ENCODE peak calls at places on chromosome 15, in four cellular contexts. S is renal cortical epithelial cell, L is tibial artery, C is GM23338. A is an unnamed sample.

GRCh38 chr15:71364117-71364584 is 248.9 kb downstream of the THSD4 start:
- DNase-seq in S (no peak), L (no peak), C (no peak), A (peak; percentile 47)

GRCh38 chr15:29134641-29135071 is 135.0 kb downstream of the NSMCE3 start:
- DNase-seq in S (no peak), L (no peak), C (no peak), A (peak; percentile 16)

GRCh38 chr15:71278989-71279756 is 163.9 kb downstream of the THSD4 start:
- DNase-seq in S (peak; percentile 87), L (peak; percentile 81), C (no peak), A (no peak)

GRCh38 chr15:96882361-96882760 is 551.9 kb downstream of the NR2F2 start:
- DNase-seq in S (no peak), L (no peak), C (no peak), A (no peak)

GRCh38 chr15:67094001-67094826 is 28.8 kb downstream of the SMAD3 start:
- DNase-seq in S (no peak), L (no peak), C (no peak), A (no peak)

GRCh38 chr15:50764331-50765201 is 940 bp downstream of the SPPL2A start:
- DNase-seq in S (peak; percentile 29), L (no peak), C (no peak), A (no peak)

GRCh38 chr15:31776039-31776438 is 254.3 kb upstream of the CHRNA7 start:
- DNase-seq in S (no peak), L (no peak), C (no peak), A (no peak)

GRCh38 chr15:81825136-81825535 is 220.7 kb downstream of the MEX3B start:
- DNase-seq in S (no peak), L (no peak), C (no peak), A (no peak)

GRCh38 chr15:75131269-75131643 is 70.4 kb upstream of the C15orf39 start:
- DNase-seq in S (no peak), L (no peak), C (no peak), A (no peak)

GRCh38 chr15:32884136-32884535 is 166.3 kb downstream of the GREM1 start:
- DNase-seq in S (no peak), L (no peak), C (no peak), A (no peak)

GRCh38 chr15:67564590-67565345 is 22.3 kb downstream of the MAP2K5 start:
- DNase-seq in S (no peak), L (no peak), C (no peak), A (no peak)

GRCh38 chr15:91559066-91559465 is 294.4 kb upstream of the SLCO3A1 start:
- DNase-seq in S (no peak), L (no peak), C (no peak), A (no peak)

GRCh38 chr15:87752250-87752951 is 504.1 kb downstream of the NTRK3 start:
- DNase-seq in S (peak; percentile 89), L (no peak), C (no peak), A (no peak)

GRCh38 chr15:60865507-60865906 is 363.6 kb downstream of the RORA start:
- DNase-seq in S (peak; percentile 66), L (no peak), C (no peak), A (no peak)

GRCh38 chr15:85479071-85479647 is 98.8 kb downstream of the AKAP13 start:
- DNase-seq in S (peak; percentile 91), L (no peak), C (peak; percentile 63), A (no peak)

GRCh38 chr15:51776952-51777574 is 25.7 kb downstream of the TMOD2 start:
- DNase-seq in S (peak; percentile 74), L (no peak), C (peak; percentile 87), A (peak; percentile 57)

GRCh38 chr15:74036271-74037170 is 42.0 kb downstream of the PML start:
- DNase-seq in S (peak; percentile 48), L (no peak), C (peak; percentile 93), A (peak; percentile 88)

A was measured in H9.